ENCODE peak calls at places on chromosomes 16 and 17, in five cellular contexts. One of them, this sample, is unnamed.

GRCh38 chr17:58172369-58173071 is 5.7 kb downstream of the OR4D2 start:
- DNase-seq in NT2/D1: no peak
- DNase-seq in neural progenitor cell: peak; percentile 64
- DNase-seq in tibial artery: no peak
- DNase-seq in cardiac muscle cell: peak; percentile 25
- DNase-seq in this sample: peak; percentile 8

GRCh38 chr16:55968221-55968620 is 93.0 kb upstream of the CES5A start:
- DNase-seq in tibial artery: no peak
- DNase-seq in neural progenitor cell: no peak
- DNase-seq in cardiac muscle cell: no peak
- DNase-seq in NT2/D1: no peak
- DNase-seq in this sample: no peak

GRCh38 chr17:49343273-49343672 is 18.8 kb downstream of the ZNF652 start:
- DNase-seq in cardiac muscle cell: peak; percentile 51
- DNase-seq in neural progenitor cell: no peak
- DNase-seq in NT2/D1: no peak
- DNase-seq in tibial artery: no peak
- DNase-seq in this sample: no peak

GRCh38 chr16:19001788-19002187 is 18.1 kb downstream of the TMC7 start:
- DNase-seq in tibial artery: peak; percentile 26
- DNase-seq in NT2/D1: no peak
- DNase-seq in cardiac muscle cell: peak; percentile 15
- DNase-seq in neural progenitor cell: no peak
- DNase-seq in this sample: no peak

GRCh38 chr17:70945386-70945785 is 776.1 kb downstream of the KCNJ2 start:
- DNase-seq in neural progenitor cell: peak; percentile 33
- DNase-seq in NT2/D1: no peak
- DNase-seq in cardiac muscle cell: peak; percentile 60
- DNase-seq in tibial artery: no peak
- DNase-seq in this sample: no peak

GRCh38 chr16:57741660-57742191 is 6.2 kb downstream of the KATNB1 start:
- DNase-seq in neural progenitor cell: no peak
- DNase-seq in tibial artery: no peak
- DNase-seq in cardiac muscle cell: no peak
- DNase-seq in NT2/D1: no peak
- DNase-seq in this sample: no peak

GRCh38 chr17:2841606-2842005 is 45.4 kb downstream of the RAP1GAP2 start:
- DNase-seq in tibial artery: no peak
- DNase-seq in cardiac muscle cell: peak; percentile 27
- DNase-seq in neural progenitor cell: no peak
- DNase-seq in NT2/D1: no peak
- DNase-seq in this sample: no peak

GRCh38 chr17:8577868-8578267 is 52.7 kb downstream of the MYH10 start:
- DNase-seq in NT2/D1: no peak
- DNase-seq in tibial artery: no peak
- DNase-seq in neural progenitor cell: no peak
- DNase-seq in cardiac muscle cell: no peak
- DNase-seq in this sample: no peak

GRCh38 chr17:29625037-29625750 is 2.5 kb upstream of the CORO6 start:
- DNase-seq in tibial artery: no peak
- DNase-seq in NT2/D1: no peak
- DNase-seq in cardiac muscle cell: peak; percentile 60
- DNase-seq in neural progenitor cell: peak; percentile 39
- DNase-seq in this sample: no peak

GRCh38 chr16:8849411-8850011 is 19.3 kb downstream of the CARHSP1 start:
- DNase-seq in tibial artery: no peak
- DNase-seq in neural progenitor cell: no peak
- DNase-seq in NT2/D1: no peak
- DNase-seq in cardiac muscle cell: peak; percentile 84
- DNase-seq in this sample: no peak

GRCh38 chr16:34803683-34804416 is 1344.4 kb downstream of the TP53TG3F start:
- DNase-seq in NT2/D1: no peak
- DNase-seq in cardiac muscle cell: no peak
- DNase-seq in tibial artery: no peak
- DNase-seq in neural progenitor cell: no peak
- DNase-seq in this sample: no peak

GRCh38 chr17:78344666-78345065 is 15.2 kb downstream of the SOCS3 start:
- DNase-seq in neural progenitor cell: no peak
- DNase-seq in cardiac muscle cell: no peak
- DNase-seq in tibial artery: no peak
- DNase-seq in NT2/D1: no peak
- DNase-seq in this sample: no peak

GRCh38 chr16:2023098-2023925 is 3.4 kb upstream of the NHERF2 start:
- DNase-seq in neural progenitor cell: peak; percentile 93
- DNase-seq in tibial artery: peak; percentile 88
- DNase-seq in cardiac muscle cell: peak; percentile 90
- DNase-seq in NT2/D1: peak; percentile 78
- DNase-seq in this sample: peak; percentile 95
- H3K4me1 ChIP-seq in neural progenitor cell: peaks cover 19% of the 10 kb centered on the region
- H3K4me1 ChIP-seq in tibial artery: peaks cover 58% of the 10 kb centered on the region
- H3K4me1 ChIP-seq in cardiac muscle cell: peaks cover 7% of the 10 kb centered on the region
- H3K4me1 ChIP-seq in NT2/D1: peaks cover 31% of the 10 kb centered on the region
- H3K4me1 ChIP-seq in this sample: peaks cover 17% of the 10 kb centered on the region

GRCh38 chr16:49477250-49477895 is 103.8 kb downstream of the C16orf78 start:
- DNase-seq in NT2/D1: no peak
- DNase-seq in cardiac muscle cell: no peak
- DNase-seq in neural progenitor cell: no peak
- DNase-seq in tibial artery: no peak
- DNase-seq in this sample: no peak
- H3K27me3 ChIP-seq in NT2/D1: peaks cover 26% of the 10 kb centered on the region
- H3K27me3 ChIP-seq in cardiac muscle cell: peaks cover 7% of the 10 kb centered on the region
- H3K27me3 ChIP-seq in neural progenitor cell: peaks cover 43% of the 10 kb centered on the region
- H3K27me3 ChIP-seq in tibial artery: no peaks in the 10 kb centered on the region
- H3K27me3 ChIP-seq in this sample: peaks cover 6% of the 10 kb centered on the region

GRCh38 chr17:61363601-61364462 is 35.8 kb upstream of the TBX2 start:
- DNase-seq in cardiac muscle cell: no peak
- DNase-seq in tibial artery: no peak
- DNase-seq in neural progenitor cell: no peak
- DNase-seq in NT2/D1: no peak
- DNase-seq in this sample: no peak
- H3K4me1 ChIP-seq in cardiac muscle cell: peaks cover 30% of the 10 kb centered on the region
- H3K4me1 ChIP-seq in tibial artery: no peaks in the 10 kb centered on the region
- H3K4me1 ChIP-seq in neural progenitor cell: peaks cover 13% of the 10 kb centered on the region
- H3K4me1 ChIP-seq in NT2/D1: no peaks in the 10 kb centered on the region
- H3K4me1 ChIP-seq in this sample: no peaks in the 10 kb centered on the region

GRCh38 chr16:88383401-88384221 is 852 bp downstream of the ZNF469 start:
- DNase-seq in NT2/D1: no peak
- DNase-seq in neural progenitor cell: peak; percentile 58
- DNase-seq in cardiac muscle cell: peak; percentile 53
- DNase-seq in tibial artery: no peak
- DNase-seq in this sample: peak; percentile 57

GRCh38 chr16:88380099-88380498 is 2.7 kb upstream of the ZNF469 start:
- DNase-seq in cardiac muscle cell: no peak
- DNase-seq in NT2/D1: no peak
- DNase-seq in neural progenitor cell: no peak
- DNase-seq in tibial artery: no peak
- DNase-seq in this sample: no peak

GRCh38 chr16:88380619-88381018 is 2.1 kb upstream of the ZNF469 start:
- DNase-seq in neural progenitor cell: no peak
- DNase-seq in cardiac muscle cell: no peak
- DNase-seq in NT2/D1: no peak
- DNase-seq in tibial artery: no peak
- DNase-seq in this sample: no peak

GRCh38 chr16:88382491-88383400 is at the start of gene ZNF469:
- DNase-seq in neural progenitor cell: peak; percentile 69
- DNase-seq in NT2/D1: no peak
- DNase-seq in tibial artery: no peak
- DNase-seq in cardiac muscle cell: peak; percentile 50
- DNase-seq in this sample: no peak

DNA sequence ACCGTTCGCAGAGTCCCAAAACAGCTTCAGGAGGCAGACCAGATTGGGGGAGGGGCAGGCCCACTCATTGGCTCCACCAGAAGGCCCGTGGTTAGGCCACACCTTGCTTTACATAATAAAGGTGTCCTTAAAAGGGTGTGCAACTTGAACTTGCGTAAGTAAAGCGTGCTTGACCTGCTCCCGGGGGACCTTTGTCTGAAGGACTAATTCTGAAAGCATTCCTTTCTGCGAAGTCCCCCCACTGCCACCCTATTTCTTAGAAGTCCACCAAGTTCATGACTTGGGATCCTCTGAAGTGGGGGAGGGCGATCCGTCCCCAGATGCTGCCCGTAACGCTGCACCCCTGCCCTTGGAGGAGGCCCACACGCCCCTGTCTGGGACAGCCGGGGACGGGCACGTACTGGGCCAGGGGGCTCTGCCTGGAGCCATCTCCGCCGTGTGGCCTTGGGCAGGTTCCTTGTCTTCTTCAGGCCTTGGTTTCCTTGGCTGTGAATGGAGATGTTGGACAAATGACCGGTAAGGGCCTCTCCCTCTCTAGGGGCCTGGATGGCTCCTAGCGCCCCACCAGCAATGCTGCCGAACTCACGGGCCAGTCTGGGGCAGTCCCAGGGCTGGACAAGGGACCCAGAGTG is 823 bp upstream of the ZNF469 start:
- DNase-seq in neural progenitor cell: no peak
- DNase-seq in NT2/D1: peak; percentile 82
- DNase-seq in cardiac muscle cell: no peak
- DNase-seq in tibial artery: no peak
- DNase-seq in this sample: peak; percentile 92
- H3K27me3 ChIP-seq in neural progenitor cell: peaks cover 63% of the 10 kb centered on the region
- H3K27me3 ChIP-seq in NT2/D1: peaks cover 56% of the 10 kb centered on the region
- H3K27me3 ChIP-seq in cardiac muscle cell: peaks cover 57% of the 10 kb centered on the region
- H3K27me3 ChIP-seq in tibial artery: no peaks in the 10 kb centered on the region
- H3K27me3 ChIP-seq in this sample: peaks cover 3% of the 10 kb centered on the region

GRCh38 chr16:674968-675883 is at the start of gene RHBDL1:
- DNase-seq in NT2/D1: no peak
- DNase-seq in tibial artery: no peak
- DNase-seq in neural progenitor cell: peak; percentile 61
- DNase-seq in cardiac muscle cell: peak; percentile 50
- DNase-seq in this sample: no peak

GRCh38 chr16:677306-678190 is 2.1 kb downstream of the RHBDL1 start:
- DNase-seq in cardiac muscle cell: no peak
- DNase-seq in tibial artery: no peak
- DNase-seq in neural progenitor cell: no peak
- DNase-seq in NT2/D1: no peak
- DNase-seq in this sample: no peak

GRCh38 chr16:674214-674881 is 1.1 kb upstream of the RHBDL1 start:
- DNase-seq in cardiac muscle cell: no peak
- DNase-seq in neural progenitor cell: no peak
- DNase-seq in NT2/D1: no peak
- DNase-seq in tibial artery: no peak
- DNase-seq in this sample: no peak

GRCh38 chr16:676565-677297 is 1.3 kb downstream of the RHBDL1 start:
- DNase-seq in tibial artery: no peak
- DNase-seq in cardiac muscle cell: no peak
- DNase-seq in neural progenitor cell: no peak
- DNase-seq in NT2/D1: no peak
- DNase-seq in this sample: no peak

DNA sequence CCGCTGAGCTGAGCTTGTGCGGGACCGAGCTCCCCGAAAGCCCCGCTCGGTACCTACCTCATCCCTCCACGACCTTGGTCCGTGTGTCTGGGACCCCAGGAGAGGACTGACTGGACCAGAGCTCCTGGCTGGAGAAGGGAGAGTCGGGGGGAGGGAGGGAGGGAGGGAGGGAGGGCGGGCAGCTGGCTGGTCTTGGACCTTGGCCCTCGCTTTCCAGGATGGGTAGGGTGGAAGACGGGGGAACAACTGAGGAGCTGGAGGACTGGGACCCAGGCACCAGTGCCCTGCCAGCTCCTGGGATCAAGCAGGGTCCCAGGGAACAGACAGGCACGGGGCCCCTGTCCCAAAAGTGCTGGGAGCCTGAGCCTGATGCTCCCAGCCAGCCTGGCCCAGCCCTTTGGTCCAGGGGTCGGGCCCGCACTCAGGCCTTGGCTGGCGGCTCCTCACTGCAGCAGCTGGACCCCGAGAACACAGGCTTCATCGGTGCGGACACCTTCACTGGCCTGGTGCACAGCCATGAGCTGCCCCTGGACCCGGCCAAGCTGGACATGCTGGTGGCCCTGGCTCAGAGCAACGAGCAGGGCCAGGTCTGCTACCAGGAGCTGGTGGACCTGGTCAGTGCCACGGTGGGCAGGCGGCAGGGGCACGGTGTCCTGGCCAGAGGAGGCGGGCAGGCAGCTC is 553 bp downstream of the RHBDL1 start:
- DNase-seq in neural progenitor cell: no peak
- DNase-seq in tibial artery: no peak
- DNase-seq in cardiac muscle cell: no peak
- DNase-seq in NT2/D1: no peak
- DNase-seq in this sample: no peak
- H3K4me1 ChIP-seq in neural progenitor cell: peaks cover 7% of the 10 kb centered on the region
- H3K4me1 ChIP-seq in tibial artery: peaks cover 39% of the 10 kb centered on the region
- H3K4me1 ChIP-seq in cardiac muscle cell: peaks cover 8% of the 10 kb centered on the region
- H3K4me1 ChIP-seq in NT2/D1: peaks cover 25% of the 10 kb centered on the region
- H3K4me1 ChIP-seq in this sample: peaks cover 7% of the 10 kb centered on the region

DNA sequence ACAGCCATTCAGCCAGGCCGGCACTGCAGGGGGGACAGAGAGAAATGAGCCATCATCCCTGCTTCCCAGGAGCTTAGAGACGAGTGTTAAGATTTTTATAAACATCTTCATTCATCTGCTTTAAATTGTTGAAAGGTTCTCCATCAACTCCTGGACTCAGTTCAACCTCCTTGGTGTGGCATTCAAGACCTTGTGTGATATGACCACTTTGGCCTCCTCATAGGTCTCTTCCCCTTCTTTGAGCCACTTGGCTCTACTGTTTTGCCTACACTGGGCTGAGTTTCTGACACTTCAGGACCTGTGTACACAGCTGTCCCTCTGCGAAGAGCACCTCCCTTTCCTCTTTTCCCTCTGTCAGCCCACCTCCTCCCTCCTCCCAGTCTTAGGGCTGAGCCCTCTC is 4.3 kb downstream of the DOC2B start:
- DNase-seq in neural progenitor cell: no peak
- DNase-seq in NT2/D1: no peak
- DNase-seq in cardiac muscle cell: no peak
- DNase-seq in tibial artery: no peak
- DNase-seq in this sample: no peak
- H3K27me3 ChIP-seq in neural progenitor cell: peaks cover 56% of the 10 kb centered on the region
- H3K27me3 ChIP-seq in NT2/D1: peaks cover 49% of the 10 kb centered on the region
- H3K27me3 ChIP-seq in cardiac muscle cell: peaks cover 28% of the 10 kb centered on the region
- H3K27me3 ChIP-seq in tibial artery: no peaks in the 10 kb centered on the region
- H3K27me3 ChIP-seq in this sample: peaks cover 19% of the 10 kb centered on the region

GRCh38 chr17:74748529-74749261 is at the start of gene NHERF1:
- DNase-seq in NT2/D1: peak; percentile 74
- DNase-seq in neural progenitor cell: peak; percentile 98
- DNase-seq in cardiac muscle cell: peak; percentile 94
- DNase-seq in tibial artery: peak; percentile 95
- DNase-seq in this sample: peak; percentile 87
- H3K4me1 ChIP-seq in NT2/D1: peaks cover 51% of the 10 kb centered on the region
- H3K4me1 ChIP-seq in neural progenitor cell: peaks cover 52% of the 10 kb centered on the region
- H3K4me1 ChIP-seq in cardiac muscle cell: peaks cover 39% of the 10 kb centered on the region
- H3K4me1 ChIP-seq in tibial artery: peaks cover 43% of the 10 kb centered on the region
- H3K4me1 ChIP-seq in this sample: peaks cover 4% of the 10 kb centered on the region

This sample was measured in HAP-1.